ENCODE peak calls at places on chromosomes 12 and 14, in four cellular contexts. H, L, Y and F are unnamed samples. For H3K4me1, the result is how much of the 10 kb centered on the place peaks cover.

GRCh38 chr12:25054783-25055144 is 105.9 kb upstream of the BCAT1 start:
- DNase-seq in Y (peak), L (no peak), H (peak), F (no peak)

GRCh38 chr12:3155710-3156386 is 78.7 kb downstream of the TSPAN9 start:
- DNase-seq in H (no peak), L (no peak), Y (no peak), F (peak)

GRCh38 chr12:114400395-114400794 is 5.5 kb downstream of the TBX5 start:
- DNase-seq in H (no peak), Y (peak), L (no peak), F (no peak)

GRCh38 chr14:96940009-96940408 is 142.8 kb downstream of the VRK1 start:
- DNase-seq in H (no peak), Y (no peak), L (no peak), F (no peak)

GRCh38 chr12:47950856-47951468 is 12.4 kb upstream of the TMEM106C start:
- DNase-seq in H (no peak), Y (no peak), L (no peak), F (no peak)

GRCh38 chr12:123681605-123682004 is 10.7 kb downstream of the TCTN2 start:
- DNase-seq in Y (no peak), H (no peak), L (no peak), F (no peak)

GRCh38 chr14:33680873-33681272 is 270.0 kb downstream of the EGLN3 start:
- DNase-seq in L (no peak), Y (no peak), H (no peak), F (no peak)

GRCh38 chr14:94689985-94690400 is 77.8 kb downstream of the SERPINA3 start:
- DNase-seq in L (no peak), Y (no peak), H (no peak), F (no peak)

GRCh38 chr14:28765907-28766504 is 581 bp upstream of the FOXG1 start:
- DNase-seq in H (no peak), Y (no peak), L (no peak), F (no peak)

GRCh38 chr14:49863483-49864262 is 11.1 kb upstream of the NEMF start:
- DNase-seq in L (no peak), Y (no peak), H (no peak), F (no peak)

GRCh38 chr12:67630373-67631088 is 18.0 kb upstream of the DYRK2 start:
- DNase-seq in Y (no peak), L (no peak), H (peak), F (peak)

GRCh38 chr12:110561471-110562201 is 21.5 kb downstream of the PPTC7 start:
- DNase-seq in H (no peak), L (no peak), Y (no peak), F (no peak)

GRCh38 chr14:89196561-89196960 is 220.5 kb downstream of the FOXN3 start:
- DNase-seq in H (no peak), L (no peak), Y (no peak), F (no peak)

GRCh38 chr12:54052745-54053624 is 650 bp upstream of the HOXC4 start:
- DNase-seq in H (peak), Y (no peak), L (no peak), F (no peak)

GRCh38 chr14:67746927-67747326 is 45.2 kb downstream of the RDH12 start:
- DNase-seq in H (no peak), Y (no peak), L (no peak), F (no peak)

GRCh38 chr14:76773188-76773885 is 12.1 kb downstream of the VASH1 start:
- DNase-seq in Y (peak), L (peak), H (no peak), F (peak)

GRCh38 chr12:46049665-46050064 is 59.3 kb upstream of the SCAF11 start:
- DNase-seq in H (no peak), L (no peak), Y (no peak), F (no peak)

GRCh38 chr14:103928011-103928890 is at the start of gene TDRD9:
- DNase-seq in H (no peak), Y (no peak), L (no peak), F (no peak)

GRCh38 chr12:75908961-75909699 is 122.4 kb downstream of the PHLDA1 start:
- DNase-seq in H (no peak), Y (peak), L (peak), F (peak)

GRCh38 chr12:18108611-18109010 is 18.6 kb upstream of the RERGL start:
- DNase-seq in L (no peak), H (no peak), Y (no peak), F (no peak)

GRCh38 chr14:50362791-50363733 is 33.6 kb downstream of the CDKL1 start:
- DNase-seq in H (peak), L (no peak), Y (peak), F (no peak)

GRCh38 chr12:90235642-90236041 is 527.0 kb upstream of the ATP2B1 start:
- DNase-seq in Y (no peak), L (no peak), H (no peak), F (no peak)

GRCh38 chr12:26826437-26826836 is 6.6 kb downstream of the ITPR2 start:
- DNase-seq in L (no peak), Y (no peak), H (no peak), F (no peak)

GRCh38 chr12:58296818-58297217 is 355.5 kb downstream of the ATP23 start:
- DNase-seq in L (no peak), Y (no peak), H (no peak), F (no peak)

GRCh38 chr12:57033428-57033827 is 16.5 kb downstream of the MYO1A start:
- DNase-seq in L (no peak), Y (no peak), H (no peak), F (no peak)

GRCh38 chr12:25715147-25715546 is 162.1 kb upstream of the LMNTD1 start:
- DNase-seq in L (no peak), H (no peak), Y (peak), F (no peak)

GRCh38 chr12:29145372-29146170 is 3.5 kb upstream of the FAR2 start:
- DNase-seq in H (no peak), Y (no peak), L (no peak), F (no peak)

GRCh38 chr14:102335163-102335562 is 15.6 kb downstream of the ZNF839 start:
- DNase-seq in L (no peak), H (no peak), Y (no peak), F (no peak)

GRCh38 chr12:11763760-11764520 is 114.5 kb downstream of the ETV6 start:
- DNase-seq in H (no peak), L (no peak), Y (peak), F (no peak)

GRCh38 chr12:40768125-40768864 is 76.1 kb downstream of the CNTN1 start:
- DNase-seq in L (no peak), Y (no peak), H (no peak), F (no peak)

GRCh38 chr12:53575502-53576264 is 50.5 kb downstream of the ATF7 start:
- DNase-seq in H (no peak), Y (peak), L (no peak), F (no peak)

DNA sequence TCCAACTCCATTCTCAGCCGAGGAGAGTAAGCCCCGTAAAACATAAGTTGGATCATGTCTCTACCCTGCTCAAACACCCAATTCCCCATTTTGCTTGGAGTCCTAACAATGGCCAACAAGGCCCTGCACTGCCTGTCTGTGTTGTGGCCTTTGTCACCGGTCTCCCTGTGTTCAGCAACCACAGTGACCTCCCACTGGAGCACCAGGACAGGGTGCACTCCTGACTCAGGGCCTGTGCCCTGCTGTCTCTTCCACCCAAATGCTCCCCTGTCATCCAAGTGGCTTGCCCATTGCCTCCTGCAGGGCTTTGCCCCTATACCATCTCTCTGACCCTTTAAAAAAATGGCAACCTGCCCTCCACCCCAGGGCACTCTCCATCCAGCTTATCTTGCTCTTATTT is 4.4 kb upstream of the KRT85 start:
- DNase-seq in Y (no peak), L (no peak), H (no peak), F (no peak)
- H3K27ac ChIP-seq in Y (no peak), L (peak), H (no peak), F (no peak)

DNA sequence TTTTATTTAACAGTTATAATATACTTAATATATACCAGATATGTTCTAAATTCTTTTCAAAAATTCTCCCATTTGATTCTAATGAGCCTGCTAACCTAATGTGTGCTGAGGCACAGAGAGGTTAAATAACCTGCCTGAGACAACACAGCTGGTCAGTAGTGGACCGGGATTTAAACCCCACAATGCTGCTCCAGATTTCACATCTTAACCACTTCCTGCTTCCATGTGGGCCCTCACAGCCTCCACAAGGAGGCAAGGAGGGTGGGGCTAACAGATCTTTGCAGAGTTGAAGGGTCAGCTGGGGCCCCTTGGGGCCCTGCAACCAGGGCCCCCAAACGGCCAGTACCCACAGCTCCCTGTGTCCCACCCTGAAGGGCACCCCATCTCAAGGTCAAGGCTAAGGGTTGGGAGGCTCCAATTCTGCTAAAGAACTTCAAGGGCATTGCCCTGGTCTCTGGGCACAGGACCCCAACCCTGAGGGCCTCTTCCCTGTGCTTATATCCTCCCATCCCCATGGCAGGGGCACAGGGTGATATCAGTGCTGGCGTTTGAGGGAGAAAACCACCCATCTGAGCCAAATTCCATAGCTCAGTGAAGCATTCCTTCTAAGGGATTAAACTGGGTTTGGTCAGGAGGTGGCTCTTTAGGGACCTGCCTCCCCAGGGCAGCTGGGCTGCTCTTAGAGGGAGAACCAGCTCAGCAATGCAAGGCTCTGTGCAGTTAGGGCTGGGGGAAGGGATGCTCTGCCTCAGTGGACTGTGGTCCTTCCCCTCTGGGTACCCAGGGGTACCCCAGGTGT is 2.2 kb downstream of the KRT80 start:
- DNase-seq in Y (peak), L (no peak), H (no peak), F (no peak)
- H3K4me1 ChIP-seq in Y (half or more), L (under half), H (under half), F (under half)

GRCh38 chr12:49824416-49824815 is 3.8 kb downstream of the NCKAP5L start:
- DNase-seq in L (no peak), Y (no peak), H (no peak), F (no peak)
- H3K27ac ChIP-seq in L (no peak), Y (peak), H (no peak), F (no peak)

DNA sequence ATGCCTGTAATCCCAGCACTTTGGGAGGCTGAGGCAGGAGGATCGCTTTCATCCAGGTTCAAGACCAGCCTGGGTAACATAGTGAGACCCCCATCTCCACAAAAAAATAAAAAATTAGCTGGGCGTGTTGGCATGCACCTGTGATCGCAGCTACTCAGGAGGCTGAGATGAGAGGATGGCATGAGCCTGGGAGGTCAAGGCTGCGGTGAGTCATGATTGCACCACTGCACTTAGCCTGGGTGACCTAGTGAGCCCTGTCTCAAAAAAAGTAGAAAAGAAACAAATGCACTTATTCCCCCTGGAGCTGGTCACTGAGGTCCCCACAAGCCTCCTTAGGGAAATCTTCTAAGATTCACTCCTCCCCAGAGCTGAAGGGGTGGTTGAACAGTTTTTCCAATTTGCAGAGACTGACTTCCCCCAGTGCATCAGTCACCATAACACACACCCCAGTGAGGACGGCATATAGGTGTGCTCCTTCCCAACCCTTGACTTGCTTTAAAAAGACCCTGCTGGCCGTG is 1.6 kb downstream of the CD9 start:
- DNase-seq in H (no peak), Y (no peak), L (no peak), F (no peak)
- H3K4me1 ChIP-seq in H (under half), Y (under half), L (under half), F (under half)